ENCODE peak calls at places on chromosomes 12 and 14, in five cellular contexts. One of them, this sample, is unnamed. For H3K4me1, the result is how much of the 10 kb centered on the place peaks cover.

GRCh38 chr14:102774391-102775153 is 2.7 kb upstream of the TRAF3 start:
- DNase-seq in transverse colon: peak
- DNase-seq in hepatocyte: peak
- DNase-seq in stomach: peak
- DNase-seq in tibial artery: no peak
- DNase-seq in this sample: peak

GRCh38 chr14:96508900-96509299 is 6.7 kb downstream of the PAPOLA start:
- DNase-seq in tibial artery: no peak
- DNase-seq in stomach: no peak
- DNase-seq in transverse colon: no peak
- DNase-seq in hepatocyte: no peak
- DNase-seq in this sample: no peak

GRCh38 chr12:58069268-58069967 is 128.1 kb downstream of the ATP23 start:
- DNase-seq in stomach: no peak
- DNase-seq in transverse colon: no peak
- DNase-seq in hepatocyte: no peak
- DNase-seq in tibial artery: no peak
- DNase-seq in this sample: no peak

GRCh38 chr12:18696971-18697602 is 40.7 kb downstream of the PLCZ1 start:
- DNase-seq in stomach: no peak
- DNase-seq in hepatocyte: no peak
- DNase-seq in tibial artery: no peak
- DNase-seq in transverse colon: no peak
- DNase-seq in this sample: peak

GRCh38 chr12:72296389-72296788 is 24.2 kb downstream of the TRHDE start:
- DNase-seq in hepatocyte: peak
- DNase-seq in stomach: no peak
- DNase-seq in transverse colon: no peak
- DNase-seq in tibial artery: no peak
- DNase-seq in this sample: no peak

GRCh38 chr14:55446833-55447232 is 6.4 kb upstream of the TBPL2 start:
- DNase-seq in hepatocyte: peak
- DNase-seq in tibial artery: no peak
- DNase-seq in stomach: no peak
- DNase-seq in transverse colon: no peak
- DNase-seq in this sample: peak

GRCh38 chr12:60279224-60279623 is 683.4 kb downstream of the SLC16A7 start:
- DNase-seq in tibial artery: no peak
- DNase-seq in stomach: no peak
- DNase-seq in transverse colon: no peak
- DNase-seq in hepatocyte: no peak
- DNase-seq in this sample: no peak

GRCh38 chr14:96201157-96201556 is 3.5 kb upstream of the BDKRB2 start:
- DNase-seq in hepatocyte: no peak
- DNase-seq in transverse colon: no peak
- DNase-seq in stomach: no peak
- DNase-seq in tibial artery: no peak
- DNase-seq in this sample: no peak

GRCh38 chr14:105066285-105067071 is 1.2 kb upstream of the GPR132 start:
- DNase-seq in transverse colon: no peak
- DNase-seq in hepatocyte: peak
- DNase-seq in stomach: no peak
- DNase-seq in tibial artery: peak
- DNase-seq in this sample: no peak

GRCh38 chr14:92316937-92317336 is 6.0 kb upstream of the SLC24A4 start:
- DNase-seq in transverse colon: no peak
- DNase-seq in tibial artery: no peak
- DNase-seq in stomach: no peak
- DNase-seq in hepatocyte: no peak
- DNase-seq in this sample: no peak

GRCh38 chr14:35339761-35340406 is 47.7 kb downstream of the PSMA6 start:
- DNase-seq in hepatocyte: no peak
- DNase-seq in stomach: no peak
- DNase-seq in transverse colon: no peak
- DNase-seq in tibial artery: no peak
- DNase-seq in this sample: no peak

GRCh38 chr14:35337074-35337556 is 44.9 kb downstream of the PSMA6 start:
- DNase-seq in stomach: no peak
- DNase-seq in transverse colon: no peak
- DNase-seq in tibial artery: no peak
- DNase-seq in hepatocyte: no peak
- DNase-seq in this sample: no peak

GRCh38 chr14:35337557-35338255 is 45.5 kb downstream of the PSMA6 start:
- DNase-seq in stomach: no peak
- DNase-seq in hepatocyte: peak
- DNase-seq in tibial artery: no peak
- DNase-seq in transverse colon: no peak
- DNase-seq in this sample: no peak

GRCh38 chr14:35340616-35341453 is 48.7 kb downstream of the PSMA6 start:
- DNase-seq in tibial artery: no peak
- DNase-seq in stomach: no peak
- DNase-seq in transverse colon: no peak
- DNase-seq in hepatocyte: no peak
- DNase-seq in this sample: no peak

DNA sequence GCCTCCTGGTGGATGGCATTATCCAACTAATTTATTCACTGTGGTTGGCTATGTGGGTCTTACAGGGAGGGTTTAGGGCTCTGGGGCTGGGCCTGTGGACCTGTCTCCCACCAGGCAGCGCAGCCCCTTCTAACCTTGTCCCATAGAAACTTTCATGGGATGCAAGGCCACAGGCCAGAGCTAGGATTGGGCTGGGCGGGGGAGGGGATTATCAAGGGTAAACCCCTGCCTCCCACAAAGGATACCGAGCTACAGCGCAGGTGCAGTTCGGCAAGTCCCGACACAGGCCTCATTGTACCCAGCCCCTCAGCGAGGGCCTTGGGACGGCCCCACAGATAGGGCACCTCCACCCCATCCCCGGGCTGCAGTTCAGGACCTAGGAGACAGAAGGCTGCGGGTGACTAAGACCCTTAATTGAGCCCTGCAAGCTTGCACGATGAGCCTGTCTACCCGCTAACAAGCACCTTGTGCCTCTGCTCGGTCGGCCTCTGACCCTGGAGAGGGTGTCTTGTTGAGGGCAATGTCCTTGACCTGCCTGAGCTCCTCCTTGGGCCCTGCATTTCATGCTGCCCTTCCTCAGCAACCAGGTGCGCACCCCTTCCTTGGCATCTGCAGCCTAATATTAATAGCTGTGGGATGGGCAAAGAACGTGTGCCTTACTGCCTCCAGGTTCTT is 46.7 kb downstream of the PSMA6 start:
- DNase-seq in transverse colon: no peak
- DNase-seq in tibial artery: no peak
- DNase-seq in hepatocyte: no peak
- DNase-seq in stomach: no peak
- DNase-seq in this sample: no peak
- H3K4me1 ChIP-seq in transverse colon: half or more
- H3K4me1 ChIP-seq in tibial artery: under half
- H3K4me1 ChIP-seq in hepatocyte: half or more
- H3K4me1 ChIP-seq in stomach: half or more
- H3K4me1 ChIP-seq in this sample: under half

GRCh38 chr14:23613242-23614070 is 22.7 kb upstream of the DHRS2 start:
- DNase-seq in tibial artery: no peak
- DNase-seq in stomach: no peak
- DNase-seq in transverse colon: no peak
- DNase-seq in hepatocyte: peak
- DNase-seq in this sample: no peak

GRCh38 chr14:23614395-23614828 is 21.8 kb upstream of the DHRS2 start:
- DNase-seq in tibial artery: no peak
- DNase-seq in stomach: no peak
- DNase-seq in hepatocyte: no peak
- DNase-seq in transverse colon: no peak
- DNase-seq in this sample: no peak

GRCh38 chr14:23612802-23613201 is 23.4 kb upstream of the DHRS2 start:
- DNase-seq in transverse colon: no peak
- DNase-seq in stomach: no peak
- DNase-seq in tibial artery: no peak
- DNase-seq in hepatocyte: no peak
- DNase-seq in this sample: no peak

GRCh38 chr14:23610815-23611289 is 25.3 kb upstream of the DHRS2 start:
- DNase-seq in transverse colon: no peak
- DNase-seq in tibial artery: no peak
- DNase-seq in stomach: no peak
- DNase-seq in hepatocyte: no peak
- DNase-seq in this sample: no peak

DNA sequence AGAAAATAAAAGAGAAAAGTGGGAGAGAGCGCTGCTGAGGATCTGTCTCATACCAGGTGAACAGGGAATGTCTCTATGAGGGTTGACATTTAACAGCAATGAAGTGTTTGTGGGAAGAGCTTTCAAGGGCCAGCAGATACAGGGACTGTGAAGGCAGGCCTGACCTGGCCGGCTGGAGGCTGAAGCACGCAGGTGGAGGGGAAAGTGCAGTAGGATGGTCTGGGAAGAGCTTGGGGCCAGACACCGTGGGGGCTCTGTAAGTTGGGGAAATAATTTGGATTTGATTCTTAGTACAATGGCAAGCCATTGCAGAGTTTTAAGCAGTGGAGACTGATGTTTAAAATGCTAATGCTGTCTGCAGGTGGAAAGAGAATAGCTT is 23.8 kb upstream of the DHRS2 start:
- DNase-seq in hepatocyte: no peak
- DNase-seq in transverse colon: no peak
- DNase-seq in tibial artery: no peak
- DNase-seq in stomach: no peak
- DNase-seq in this sample: no peak
- TF ChIP-seq CTCF in hepatocyte: no peak
- TF ChIP-seq CTCF in transverse colon: no peak
- TF ChIP-seq CTCF in tibial artery: no peak
- TF ChIP-seq CTCF in stomach: no peak
- TF ChIP-seq CTCF in this sample: no peak

GRCh38 chr14:50669441-50669986 is 1.4 kb upstream of the SAV1 start:
- DNase-seq in tibial artery: no peak
- DNase-seq in hepatocyte: no peak
- DNase-seq in transverse colon: no peak
- DNase-seq in stomach: no peak
- DNase-seq in this sample: no peak

GRCh38 chr14:50667491-50668007 is 557 bp downstream of the SAV1 start:
- DNase-seq in stomach: peak
- DNase-seq in tibial artery: peak
- DNase-seq in hepatocyte: peak
- DNase-seq in transverse colon: peak
- DNase-seq in this sample: no peak

GRCh38 chr14:50668008-50668851 is at the start of gene SAV1:
- DNase-seq in tibial artery: peak
- DNase-seq in transverse colon: peak
- DNase-seq in hepatocyte: peak
- DNase-seq in stomach: peak
- DNase-seq in this sample: peak

GRCh38 chr14:50668852-50669194 is 717 bp upstream of the SAV1 start:
- DNase-seq in transverse colon: no peak
- DNase-seq in tibial artery: no peak
- DNase-seq in stomach: no peak
- DNase-seq in hepatocyte: no peak
- DNase-seq in this sample: no peak

DNA sequence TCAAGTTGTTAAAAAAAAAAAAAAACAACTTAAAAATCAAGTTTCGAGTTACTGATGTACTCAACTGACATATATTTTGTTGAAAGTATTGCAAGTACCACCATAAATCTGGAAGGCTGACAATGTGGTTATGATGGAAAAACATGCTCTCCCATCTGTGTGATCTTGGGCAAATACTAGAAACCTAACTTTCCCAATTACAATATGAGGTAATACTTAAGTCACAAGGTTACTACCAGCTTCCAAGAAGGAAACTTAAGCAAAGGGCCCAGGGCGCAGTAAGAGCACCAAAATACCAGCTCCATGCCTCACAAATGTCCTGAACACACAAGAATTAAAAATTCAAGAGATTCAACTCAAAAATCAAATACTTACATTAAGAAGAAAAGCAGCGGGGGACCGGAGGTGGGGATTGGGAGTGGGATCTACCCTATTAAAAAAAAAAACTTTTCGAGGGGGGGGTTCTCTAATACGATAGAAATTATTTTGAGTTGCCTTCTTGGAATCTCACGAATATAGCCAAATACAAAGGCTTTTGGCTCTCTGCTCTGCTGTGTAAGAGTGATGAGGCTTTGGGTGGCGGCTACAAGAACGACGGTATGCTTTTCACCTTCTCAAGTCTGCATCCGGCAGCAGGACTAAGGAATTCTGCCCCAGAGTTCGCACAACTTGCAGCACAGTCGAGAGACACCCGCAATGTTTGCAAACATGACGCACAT is 1.2 kb downstream of the SAV1 start:
- DNase-seq in hepatocyte: peak
- DNase-seq in transverse colon: peak
- DNase-seq in stomach: peak
- DNase-seq in tibial artery: peak
- DNase-seq in this sample: peak
- H3K27ac ChIP-seq in hepatocyte: peak
- H3K27ac ChIP-seq in transverse colon: peak
- H3K27ac ChIP-seq in stomach: peak
- H3K27ac ChIP-seq in tibial artery: peak
- H3K27ac ChIP-seq in this sample: peak

GRCh38 chr12:20628999-20629398 is 66.1 kb upstream of the SLCO1C1 start:
- DNase-seq in transverse colon: no peak
- DNase-seq in stomach: no peak
- DNase-seq in hepatocyte: peak
- DNase-seq in tibial artery: no peak
- DNase-seq in this sample: no peak

GRCh38 chr12:20628388-20628787 is 66.7 kb upstream of the SLCO1C1 start:
- DNase-seq in stomach: no peak
- DNase-seq in hepatocyte: no peak
- DNase-seq in tibial artery: no peak
- DNase-seq in transverse colon: no peak
- DNase-seq in this sample: no peak

GRCh38 chr12:20627001-20627588 is 68.0 kb upstream of the SLCO1C1 start:
- DNase-seq in stomach: no peak
- DNase-seq in transverse colon: peak
- DNase-seq in hepatocyte: no peak
- DNase-seq in tibial artery: no peak
- DNase-seq in this sample: no peak

GRCh38 chr12:20631711-20632110 is 63.4 kb upstream of the SLCO1C1 start:
- DNase-seq in tibial artery: no peak
- DNase-seq in stomach: no peak
- DNase-seq in hepatocyte: peak
- DNase-seq in transverse colon: no peak
- DNase-seq in this sample: no peak

DNA sequence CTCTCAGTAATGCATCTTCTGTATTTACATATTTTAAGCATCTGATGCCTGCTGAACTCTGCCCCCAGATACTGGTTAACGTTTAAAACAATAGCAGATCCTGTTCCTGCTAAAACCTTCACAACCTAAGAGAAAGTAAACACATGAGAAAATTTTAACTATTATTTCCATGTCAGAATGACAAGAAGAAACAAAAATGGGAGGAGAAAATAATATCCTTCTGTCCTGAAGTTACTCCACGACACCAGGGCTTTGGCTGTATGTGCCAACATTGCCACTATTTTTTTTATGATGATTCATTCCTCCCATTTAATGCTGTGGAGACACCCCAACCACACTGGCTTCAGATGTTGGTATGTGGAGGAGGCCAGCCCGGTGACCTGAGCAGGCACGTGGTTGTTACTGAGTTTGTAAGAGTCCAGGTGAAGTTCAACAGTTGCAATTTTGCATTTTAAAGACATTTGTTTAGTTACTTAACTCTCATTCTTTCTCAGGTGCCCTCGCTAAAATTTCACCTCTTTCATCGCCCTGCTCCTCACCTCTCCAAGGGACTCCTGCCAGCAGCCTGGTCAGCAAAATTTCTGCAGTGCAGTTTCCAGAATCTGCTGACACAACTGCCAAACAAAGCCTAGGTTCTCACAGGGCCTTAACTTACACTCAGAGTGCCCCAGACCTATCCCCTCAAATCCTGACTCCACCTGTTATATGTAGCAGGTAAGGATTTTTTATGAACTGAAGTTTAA is 65.5 kb upstream of the SLCO1C1 start:
- DNase-seq in tibial artery: peak
- DNase-seq in hepatocyte: peak
- DNase-seq in transverse colon: peak
- DNase-seq in stomach: no peak
- DNase-seq in this sample: peak
- H3K4me1 ChIP-seq in tibial artery: under half
- H3K4me1 ChIP-seq in hepatocyte: under half
- H3K4me1 ChIP-seq in transverse colon: under half
- H3K4me1 ChIP-seq in stomach: under half
- H3K4me1 ChIP-seq in this sample: under half

This sample was measured in cardiac muscle cell.